ENCODE peak calls at places on chromosomes 5 and 9, in five cellular contexts. R is stomach, Z is Peyer's patch, S is tibial nerve, L is lower lobe of right lung. C is an unnamed sample.
A peak's percentile ranks its signal among the peaks of the same experiment; 100 is the strongest.

GRCh38 chr5:36357391-36357790 is 55.7 kb upstream of the RANBP3L start:
- DNase-seq in R (no peak), Z (no peak), S (no peak), L (no peak), C (no peak)

GRCh38 chr9:19875291-19875910 is 86.6 kb upstream of the SLC24A2 start:
- DNase-seq in R (no peak), Z (no peak), S (no peak), L (no peak), C (no peak)

GRCh38 chr9:133282454-133283238 is 7.6 kb upstream of the ABO start:
- DNase-seq in R (peak; percentile 14), Z (no peak), S (no peak), L (no peak), C (no peak)

GRCh38 chr5:116621599-116621998 is 47.0 kb upstream of the SEMA6A start:
- DNase-seq in R (no peak), Z (no peak), S (no peak), L (no peak), C (no peak)

GRCh38 chr9:30995951-30996738 is 1388.3 kb upstream of the ACO1 start:
- DNase-seq in R (no peak), Z (no peak), S (no peak), L (no peak), C (no peak)

GRCh38 chr5:80516826-80517225 is 28.9 kb downstream of the FAM151B start:
- DNase-seq in R (no peak), Z (no peak), S (no peak), L (no peak), C (no peak)

GRCh38 chr5:82494942-82495341 is 216.8 kb upstream of the RPS23 start:
- DNase-seq in R (no peak), Z (no peak), S (no peak), L (no peak), C (no peak)

GRCh38 chr5:175261098-175261497 is 182.9 kb downstream of the DRD1 start:
- DNase-seq in R (no peak), Z (no peak), S (no peak), L (no peak), C (no peak)

GRCh38 chr9:134536101-134536900 is 105.3 kb upstream of the COL5A1 start:
- DNase-seq in R (no peak), Z (peak; percentile 48), S (no peak), L (no peak), C (no peak)

GRCh38 chr9:95857122-95857521 is 18.4 kb upstream of the ERCC6L2 start:
- DNase-seq in R (no peak), Z (no peak), S (no peak), L (no peak), C (no peak)

GRCh38 chr5:145825751-145826180 is 9.4 kb downstream of the PRELID2 start:
- DNase-seq in R (no peak), Z (no peak), S (no peak), L (no peak), C (no peak)

GRCh38 chr9:105150991-105151685 is 93.3 kb upstream of the SLC44A1 start:
- DNase-seq in R (no peak), Z (no peak), S (no peak), L (no peak), C (no peak)

GRCh38 chr5:135626636-135627035 is 47.8 kb upstream of the CXCL14 start:
- DNase-seq in R (no peak), Z (no peak), S (no peak), L (no peak), C (no peak)

GRCh38 chr5:7419367-7419766 is 23.4 kb downstream of the ADCY2 start:
- DNase-seq in R (no peak), Z (no peak), S (no peak), L (no peak), C (no peak)

GRCh38 chr5:176387384-176387925 is 943 bp downstream of the NOP16 start:
- DNase-seq in R (no peak), Z (peak; percentile 18), S (no peak), L (no peak), C (no peak)

GRCh38 chr9:34568783-34569182 is 20.7 kb downstream of the CNTFR start:
- DNase-seq in R (no peak), Z (no peak), S (no peak), L (no peak), C (no peak)

GRCh38 chr9:2210201-2210600 is 195.1 kb downstream of the SMARCA2 start:
- DNase-seq in R (no peak), Z (no peak), S (no peak), L (no peak), C (no peak)

GRCh38 chr5:52956915-52957747 is 32.0 kb upstream of the ITGA2 start:
- DNase-seq in R (no peak), Z (no peak), S (no peak), L (no peak), C (no peak)

GRCh38 chr5:16726538-16726946 is 109.7 kb upstream of the RETREG1 start:
- DNase-seq in R (no peak), Z (no peak), S (no peak), L (no peak), C (no peak)

GRCh38 chr5:130222638-130223037 is 318.4 kb downstream of the CHSY3 start:
- DNase-seq in R (no peak), Z (no peak), S (no peak), L (no peak), C (no peak)

GRCh38 chr5:141345327-141345726 is 1.7 kb downstream of the PCDHGA3 start:
- DNase-seq in R (no peak), Z (no peak), S (no peak), L (no peak), C (no peak)

GRCh38 chr9:136502196-136502595 is 19.4 kb upstream of the SEC16A start:
- DNase-seq in R (no peak), Z (no peak), S (no peak), L (no peak), C (no peak)

GRCh38 chr9:136501686-136502085 is 18.8 kb upstream of the SEC16A start:
- DNase-seq in R (no peak), Z (no peak), S (no peak), L (no peak), C (no peak)

GRCh38 chr9:136504512-136505348 is 21.9 kb upstream of the SEC16A start:
- DNase-seq in R (no peak), Z (no peak), S (no peak), L (no peak), C (no peak)

GRCh38 chr9:136505406-136506403 is 22.9 kb upstream of the SEC16A start:
- DNase-seq in R (no peak), Z (no peak), S (no peak), L (no peak), C (no peak)

DNA sequence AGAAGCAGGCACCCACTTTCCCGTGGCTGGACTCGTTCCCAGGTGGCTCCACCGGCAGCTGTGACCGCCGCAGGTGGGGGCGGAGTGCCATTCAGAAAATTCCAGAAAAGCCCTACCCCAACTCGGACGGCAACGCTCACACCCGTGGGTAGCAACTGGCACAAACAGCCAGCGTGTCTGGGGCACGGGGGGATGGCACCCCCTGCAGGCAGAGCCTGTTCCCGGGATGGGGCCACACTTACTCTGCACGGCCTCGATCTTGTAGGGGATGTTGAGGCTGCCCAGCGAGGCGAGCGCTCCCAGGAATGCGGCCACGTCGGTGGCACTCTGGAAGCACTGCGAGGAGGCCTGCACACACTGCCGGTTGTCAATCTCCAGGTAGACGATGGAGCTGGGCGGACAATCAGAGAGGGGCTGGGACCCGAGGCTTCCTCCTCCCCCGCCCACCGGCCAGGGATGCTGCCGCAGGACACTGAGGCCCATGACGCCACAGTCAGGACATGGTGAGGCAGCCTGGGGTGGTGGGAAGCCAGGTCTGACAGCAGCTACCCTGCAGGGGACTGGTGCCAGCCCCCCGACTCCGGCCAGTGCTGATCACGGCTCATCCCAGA is 20.2 kb upstream of the SEC16A start:
- DNase-seq in R (no peak), Z (no peak), S (no peak), L (no peak), C (no peak)
- TF ChIP-seq CTCF in R (no peak), Z (no peak), S (no peak), L (no peak), C (no peak)

GRCh38 chr9:69594180-69594579 is 78.0 kb downstream of the APBA1 start:
- DNase-seq in R (peak; percentile 27), Z (no peak), S (no peak), L (no peak), C (no peak)
- H3K9me3 ChIP-seq in R (no peaks in the 10 kb centered on the region), Z (no peaks in the 10 kb centered on the region), S (no peaks in the 10 kb centered on the region), L (no peaks in the 10 kb centered on the region), C (no peaks in the 10 kb centered on the region)

GRCh38 chr5:173786296-173787187 is 101.6 kb upstream of the CPEB4 start:
- DNase-seq in R (no peak), Z (no peak), S (no peak), L (no peak), C (no peak)

GRCh38 chr5:173782671-173783101 is 105.5 kb upstream of the CPEB4 start:
- DNase-seq in R (no peak), Z (no peak), S (no peak), L (no peak), C (no peak)

GRCh38 chr5:173781826-173782670 is 106.1 kb upstream of the CPEB4 start:
- DNase-seq in R (peak; percentile 77), Z (peak; percentile 52), S (peak; percentile 60), L (peak; percentile 83), C (peak; percentile 32)

GRCh38 chr5:173785866-173786265 is 102.3 kb upstream of the CPEB4 start:
- DNase-seq in R (no peak), Z (no peak), S (no peak), L (no peak), C (no peak)

GRCh38 chr5:173785421-173785820 is 102.7 kb upstream of the CPEB4 start:
- DNase-seq in R (no peak), Z (no peak), S (no peak), L (no peak), C (no peak)
- TF ChIP-seq CTCF in R (no peak), Z (no peak), S (no peak), L (no peak), C (no peak)

DNA sequence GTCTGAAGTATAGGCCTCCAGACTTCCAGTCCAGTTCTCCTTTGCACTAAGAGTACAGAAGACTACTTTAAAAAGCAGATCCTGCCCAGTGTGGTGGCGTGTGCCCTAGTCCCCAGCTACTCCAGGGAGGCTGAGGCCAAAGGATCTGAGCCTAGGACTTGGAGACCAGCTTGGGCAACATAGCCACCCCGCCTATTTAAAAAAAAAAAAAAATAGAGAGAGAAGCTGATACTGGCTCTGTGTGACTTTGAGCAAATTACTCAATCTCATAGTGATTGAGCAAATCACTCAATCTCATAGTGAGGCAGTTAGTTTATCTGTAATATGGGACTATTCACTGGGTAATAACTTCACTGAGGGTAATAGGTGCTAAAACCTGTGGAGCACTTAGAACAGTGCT is 43.6 kb upstream of the KDM4C start:
- DNase-seq in R (no peak), Z (no peak), S (no peak), L (no peak), C (no peak)
- H3K9me3 ChIP-seq in R (no peaks in the 10 kb centered on the region), Z (no peaks in the 10 kb centered on the region), S (no peaks in the 10 kb centered on the region), L (no peaks in the 10 kb centered on the region), C (no peaks in the 10 kb centered on the region)